ENCODE peak calls at places on chromosomes 16 and 17, in nine cellular contexts. G, Q, W, C, P, U, T, J and D are unnamed samples.

GRCh38 chr16:14364386-14365199 is 265.5 kb downstream of the PARN start:
- DNase-seq in T (no peak), J (no peak), C (peak; percentile 35), G (peak; percentile 59), P (peak; percentile 30), Q (no peak), U (peak; percentile 48), W (no peak), D (peak; percentile 90)

GRCh38 chr16:80601182-80601581 is 60.4 kb downstream of the DYNLRB2 start:
- DNase-seq in W (no peak), T (no peak), Q (no peak), C (no peak), U (no peak), G (no peak), J (no peak), P (no peak), D (no peak)

GRCh38 chr16:12677472-12677871 is 126.2 kb downstream of the CPPED1 start:
- DNase-seq in J (no peak), C (no peak), U (no peak), Q (no peak), W (no peak), T (no peak), P (no peak), G (no peak), D (no peak)

GRCh38 chr16:7746971-7747370 is 414.3 kb downstream of the RBFOX1 start:
- DNase-seq in P (no peak), U (no peak), T (no peak), W (no peak), J (no peak), Q (no peak), G (no peak), C (no peak), D (no peak)

GRCh38 chr17:13786000-13786598 is 184.4 kb upstream of the HS3ST3A1 start:
- DNase-seq in J (no peak), P (no peak), U (peak; percentile 86), W (no peak), Q (no peak), T (no peak), G (no peak), C (no peak), D (peak; percentile 78)

GRCh38 chr16:82059983-82060421 is 24.9 kb downstream of the HSD17B2 start:
- DNase-seq in W (peak; percentile 58), T (no peak), C (no peak), J (no peak), Q (peak; percentile 88), U (no peak), P (no peak), G (no peak), D (no peak)

GRCh38 chr17:62008294-62008693 is 56.8 kb downstream of the MED13 start:
- DNase-seq in C (no peak), G (no peak), W (no peak), U (no peak), T (no peak), Q (no peak), P (no peak), J (no peak), D (no peak)

GRCh38 chr17:10106067-10106466 is 92.3 kb downstream of the GAS7 start:
- DNase-seq in Q (no peak), G (no peak), T (no peak), C (no peak), J (no peak), U (no peak), W (no peak), P (no peak), D (no peak)

GRCh38 chr17:4999429-5000093 is 1.8 kb downstream of the KIF1C start:
- DNase-seq in J (no peak), G (no peak), U (no peak), P (no peak), T (no peak), Q (no peak), W (no peak), C (no peak), D (no peak)

GRCh38 chr16:2457946-2458345 is 2.0 kb upstream of the TEDC2 start:
- DNase-seq in U (no peak), W (no peak), Q (no peak), P (no peak), G (peak; percentile 61), J (no peak), T (no peak), C (no peak), D (no peak)

GRCh38 chr16:3767333-3767977 is 50.1 kb upstream of the TRAP1 start:
- DNase-seq in J (no peak), P (no peak), U (no peak), W (peak; percentile 13), Q (no peak), T (no peak), C (no peak), G (no peak), D (no peak)

GRCh38 chr17:3845361-3845753 is 689 bp downstream of the NCBP3 start:
- DNase-seq in J (peak; percentile 39), T (peak; percentile 24), G (no peak), Q (peak; percentile 31), U (peak; percentile 8), P (no peak), C (no peak), W (no peak), D (no peak)

GRCh38 chr17:81967533-81968395 is 6.8 kb upstream of the NOTUM start:
- DNase-seq in P (peak; percentile 93), U (peak; percentile 83), J (no peak), G (peak; percentile 89), T (peak; percentile 80), Q (peak; percentile 80), W (peak; percentile 94), C (peak; percentile 81), D (no peak)

GRCh38 chr16:1181715-1182671 is 29.1 kb downstream of the CACNA1H start:
- DNase-seq in T (peak; percentile 61), G (peak; percentile 69), W (peak; percentile 76), Q (no peak), U (peak; percentile 80), P (no peak), J (peak; percentile 59), C (peak; percentile 60), D (peak; percentile 57)

GRCh38 chr17:79006794-79007503 is 2.6 kb downstream of the CANT1 start:
- DNase-seq in U (no peak), C (no peak), P (no peak), G (no peak), J (no peak), T (no peak), Q (no peak), W (no peak), D (no peak)

DNA sequence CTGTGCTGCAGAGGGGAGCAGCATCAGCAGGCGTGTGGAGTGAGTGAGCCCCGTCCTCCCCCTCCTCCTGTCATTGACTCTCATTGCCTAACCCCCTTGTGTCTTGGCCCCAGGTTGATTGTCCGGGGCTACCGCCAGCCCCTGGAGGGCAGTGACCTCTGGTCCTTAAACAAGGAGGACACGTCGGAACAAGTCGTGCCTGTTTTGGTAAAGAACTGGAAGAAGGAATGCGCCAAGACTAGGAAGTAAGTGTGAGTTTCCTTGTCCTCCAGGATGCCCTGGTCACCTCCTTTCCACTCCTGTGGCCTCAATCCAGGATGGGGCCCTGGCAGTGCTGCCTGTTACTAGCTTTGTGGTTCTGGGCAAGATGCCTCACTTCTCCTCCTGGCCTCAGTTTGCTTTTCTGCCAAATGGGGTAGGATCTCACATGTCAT is 87.0 kb downstream of the ABCC1 start:
- DNase-seq in U (no peak), G (no peak), T (no peak), C (peak; percentile 74), Q (no peak), P (no peak), J (no peak), W (no peak), D (no peak)
- H3K36me3 ChIP-seq in U (peaks cover 35% of the 10 kb centered on the region), G (no peaks in the 10 kb centered on the region), T (no peaks in the 10 kb centered on the region), C (peaks cover 93% of the 10 kb centered on the region), Q (peaks cover 11% of the 10 kb centered on the region), P (peaks cover 10% of the 10 kb centered on the region), J (peaks cover 34% of the 10 kb centered on the region), W (no peaks in the 10 kb centered on the region), D (peaks cover 92% of the 10 kb centered on the region)

GRCh38 chr17:45092932-45093430 is 31.9 kb downstream of the NMT1 start:
- DNase-seq in C (peak; percentile 57), T (peak; percentile 64), P (no peak), W (peak; percentile 76), U (peak; percentile 99), J (peak; percentile 95), G (peak; percentile 85), Q (no peak), D (peak; percentile 99)

GRCh38 chr17:45088741-45089140 is 27.6 kb downstream of the NMT1 start:
- DNase-seq in G (no peak), Q (no peak), C (no peak), J (no peak), W (no peak), U (no peak), P (no peak), T (no peak), D (no peak)

GRCh38 chr17:45091778-45092425 is 30.8 kb downstream of the NMT1 start:
- DNase-seq in Q (no peak), W (no peak), C (no peak), G (no peak), U (no peak), T (no peak), J (peak; percentile 11), P (no peak), D (peak; percentile 28)

GRCh38 chr17:45087978-45088377 is 26.9 kb downstream of the NMT1 start:
- DNase-seq in T (no peak), J (no peak), U (no peak), G (no peak), W (no peak), C (no peak), Q (no peak), P (no peak), D (no peak)

GRCh38 chr17:45090711-45091110 is 29.6 kb downstream of the NMT1 start:
- DNase-seq in G (no peak), T (no peak), U (no peak), J (no peak), W (no peak), Q (no peak), P (no peak), C (no peak), D (peak; percentile 88)
- H3K36me3 ChIP-seq in G (no peaks in the 10 kb centered on the region), T (no peaks in the 10 kb centered on the region), U (peaks cover 22% of the 10 kb centered on the region), J (peaks cover 29% of the 10 kb centered on the region), W (peaks cover 50% of the 10 kb centered on the region), Q (peaks cover 19% of the 10 kb centered on the region), P (peaks cover 40% of the 10 kb centered on the region), C (peaks cover 100% of the 10 kb centered on the region), D (peaks cover 87% of the 10 kb centered on the region)

DNA sequence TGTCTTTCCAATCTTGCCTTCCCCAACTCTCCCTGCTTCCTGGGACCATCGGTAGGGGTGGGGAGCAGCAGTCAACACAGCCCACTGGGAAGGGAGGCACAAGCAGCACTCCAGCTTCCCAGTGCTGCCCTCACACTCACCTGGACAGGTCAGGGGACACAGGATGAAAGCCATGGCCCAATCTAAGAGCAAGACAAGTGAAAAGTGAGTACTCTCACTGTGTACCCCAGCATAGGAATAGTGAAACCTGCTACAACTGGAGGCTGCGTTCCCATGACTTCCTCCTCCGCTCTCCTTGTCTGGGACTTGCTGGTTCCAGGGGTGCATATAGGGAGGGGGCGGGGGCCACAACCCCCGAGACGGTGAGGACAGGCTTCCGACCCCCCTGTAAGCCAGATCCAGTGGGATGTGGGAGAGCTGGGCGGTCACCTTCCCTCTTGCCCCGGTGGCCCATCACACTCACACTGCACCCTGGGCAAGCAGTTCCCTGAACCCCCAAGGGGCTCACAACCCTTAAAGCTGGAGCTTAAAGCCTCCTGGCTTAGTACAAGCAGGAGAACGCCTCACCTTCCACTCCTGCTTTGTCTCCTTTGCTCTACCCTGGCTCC is 29.5 kb upstream of the SLC25A19 start:
- DNase-seq in Q (no peak), J (no peak), P (no peak), W (no peak), C (no peak), T (no peak), G (no peak), U (no peak), D (no peak)
- H3K36me3 ChIP-seq in Q (peaks cover 2% of the 10 kb centered on the region), J (peaks cover 26% of the 10 kb centered on the region), P (peaks cover 20% of the 10 kb centered on the region), W (peaks cover 38% of the 10 kb centered on the region), C (peaks cover 53% of the 10 kb centered on the region), T (no peaks in the 10 kb centered on the region), G (no peaks in the 10 kb centered on the region), U (peaks cover 12% of the 10 kb centered on the region), D (peaks cover 51% of the 10 kb centered on the region)

GRCh38 chr17:73200476-73200875 is 7.6 kb downstream of the COG1 start:
- DNase-seq in W (no peak), G (no peak), Q (no peak), P (no peak), T (no peak), J (no peak), C (no peak), U (no peak), D (no peak)
- H3K36me3 ChIP-seq in W (peaks cover 60% of the 10 kb centered on the region), G (no peaks in the 10 kb centered on the region), Q (peaks cover 18% of the 10 kb centered on the region), P (peaks cover 56% of the 10 kb centered on the region), T (no peaks in the 10 kb centered on the region), J (peaks cover 48% of the 10 kb centered on the region), C (peaks cover 95% of the 10 kb centered on the region), U (peaks cover 44% of the 10 kb centered on the region), D (peaks cover 91% of the 10 kb centered on the region)